ENCODE peak calls at places on chromosomes 3 and 15, in eight cellular contexts. D is heart left ventricle, V is IMR-90, P is body of pancreas, H is A549, S is endothelial cell of umbilical vein, I is esophagus muscularis mucosa, E is Peyer's patch. X is an unnamed sample.

GRCh38 chr3:127711021-127711420 is 38.3 kb downstream of the ABTB1 start:
- DNase-seq in D (no peak), V (no peak), P (peak), H (no peak), S (no peak), I (no peak), E (peak), X (no peak)

GRCh38 chr3:64437126-64437525 is 211.9 kb upstream of the PRICKLE2 start:
- DNase-seq in D (no peak), V (no peak), P (no peak), H (no peak), S (no peak), I (no peak), E (no peak), X (no peak)

GRCh38 chr3:34357461-34357860 is 559.0 kb downstream of the PDCD6IP start:
- DNase-seq in D (no peak), V (no peak), P (no peak), H (no peak), S (no peak), I (no peak), E (no peak), X (no peak)

GRCh38 chr3:11914651-11915050 is 68.0 kb upstream of the TAMM41 start:
- DNase-seq in D (no peak), V (no peak), P (no peak), H (no peak), S (no peak), I (no peak), E (peak), X (no peak)

GRCh38 chr3:40012381-40012780 is 203.0 kb downstream of the MYRIP start:
- DNase-seq in D (no peak), V (no peak), P (no peak), H (no peak), S (no peak), I (no peak), E (no peak), X (no peak)

GRCh38 chr3:11509175-11510000 is 134.3 kb downstream of the VGLL4 start:
- DNase-seq in D (peak), V (peak), P (peak), H (peak), S (peak), I (no peak), E (peak), X (peak)

GRCh38 chr15:22956257-22956979 is 23.8 kb downstream of the CYFIP1 start:
- DNase-seq in D (peak), V (no peak), P (no peak), H (peak), S (peak), I (no peak), E (no peak), X (no peak)

GRCh38 chr15:88835119-88835518 is 31.9 kb downstream of the ACAN start:
- DNase-seq in D (no peak), V (peak), P (no peak), H (no peak), S (no peak), I (no peak), E (no peak), X (no peak)

GRCh38 chr15:51132384-51133139 is 37.9 kb upstream of the TNFAIP8L3 start:
- DNase-seq in D (no peak), V (peak), P (no peak), H (peak), S (peak), I (no peak), E (no peak), X (peak)

GRCh38 chr3:118101891-118102290 is 932.8 kb downstream of the IGSF11 start:
- DNase-seq in D (no peak), V (no peak), P (no peak), H (no peak), S (no peak), I (no peak), E (no peak), X (no peak)

GRCh38 chr15:62391565-62392262 is 226.6 kb upstream of the C2CD4B start:
- DNase-seq in D (peak), V (peak), P (peak), H (peak), S (peak), I (no peak), E (peak), X (peak)

GRCh38 chr3:29280675-29281264 is at the start of gene RBMS3:
- DNase-seq in D (peak), V (peak), P (peak), H (peak), S (peak), I (peak), E (peak), X (no peak)

GRCh38 chr15:92074646-92075045 is 221.1 kb downstream of the SLCO3A1 start:
- DNase-seq in D (peak), V (peak), P (peak), H (peak), S (no peak), I (no peak), E (peak), X (no peak)

GRCh38 chr15:78206326-78207109 is 27.8 kb downstream of the ACSBG1 start:
- DNase-seq in D (no peak), V (peak), P (no peak), H (no peak), S (no peak), I (no peak), E (peak), X (no peak)

GRCh38 chr3:196726788-196727675 is 12.6 kb upstream of the PAK2 start:
- DNase-seq in D (no peak), V (peak), P (no peak), H (no peak), S (peak), I (no peak), E (no peak), X (no peak)

GRCh38 chr3:119195911-119196310 is 22.5 kb downstream of the UPK1B start:
- DNase-seq in D (no peak), V (peak), P (no peak), H (peak), S (no peak), I (peak), E (no peak), X (no peak)

GRCh38 chr3:21486381-21486935 is 264.6 kb downstream of the ZNF385D start:
- DNase-seq in D (no peak), V (peak), P (no peak), H (no peak), S (no peak), I (no peak), E (no peak), X (no peak)

GRCh38 chr15:83106994-83107840 is at the start of gene TM6SF1:
- DNase-seq in D (peak), V (no peak), P (no peak), H (no peak), S (peak), I (no peak), E (no peak), X (peak)

GRCh38 chr3:12772462-12772861 is 13.4 kb upstream of the TMEM40 start:
- DNase-seq in D (no peak), V (no peak), P (no peak), H (no peak), S (no peak), I (no peak), E (no peak), X (no peak)

GRCh38 chr3:105883798-105884377 is 15.1 kb upstream of the CBLB start:
- DNase-seq in D (no peak), V (no peak), P (no peak), H (no peak), S (no peak), I (no peak), E (no peak), X (no peak)

GRCh38 chr15:64841258-64842098 is at the start of gene PLEKHO2:
- DNase-seq in D (peak), V (peak), P (peak), H (peak), S (peak), I (peak), E (peak), X (peak)
- TF ChIP-seq POLR2A in D (no peak), V (peak), P (peak), H (peak), S (peak), I (peak), E (peak), X (no peak)

GRCh38 chr3:5187920-5188418 is 462 bp downstream of the EDEM1 start:
- DNase-seq in D (peak), V (peak), P (peak), H (peak), S (no peak), I (no peak), E (peak), X (peak)
- TF ChIP-seq POLR2A in D (no peak), V (peak), P (no peak), H (peak), S (no peak), I (no peak), E (no peak), X (peak)

DNA sequence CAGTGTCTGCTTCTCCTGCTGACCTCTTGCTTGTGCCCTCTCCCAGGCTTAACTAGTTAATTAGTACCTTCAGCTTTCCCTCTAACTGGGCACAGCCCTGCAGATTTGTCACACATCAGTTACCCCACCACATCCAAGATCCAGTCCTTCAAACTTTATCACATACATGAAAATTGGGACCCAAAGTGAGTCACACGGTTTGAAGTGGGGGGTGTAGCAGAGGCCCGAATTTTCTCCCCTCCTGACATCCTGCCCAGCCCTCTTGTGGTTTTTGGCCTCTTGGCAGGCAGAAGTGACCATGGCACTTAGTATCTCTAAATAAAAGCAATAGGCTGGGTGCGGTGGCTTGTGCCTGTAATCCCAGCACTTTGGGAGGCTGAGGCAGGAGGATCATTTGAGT is 3.9 kb downstream of the MAPKAPK3 start:
- DNase-seq in D (peak), V (no peak), P (no peak), H (no peak), S (no peak), I (no peak), E (no peak), X (no peak)
- TF ChIP-seq POLR2A in D (no peak), V (no peak), P (no peak), H (no peak), S (no peak), I (no peak), E (no peak), X (no peak)

GRCh38 chr15:96125681-96126080 is 204.8 kb upstream of the NR2F2 start:
- DNase-seq in D (no peak), V (peak), P (no peak), H (peak), S (no peak), I (peak), E (no peak), X (peak)

GRCh38 chr15:96123028-96123400 is 207.5 kb upstream of the NR2F2 start:
- DNase-seq in D (no peak), V (no peak), P (no peak), H (no peak), S (no peak), I (peak), E (no peak), X (no peak)

GRCh38 chr15:96124436-96124835 is 206.1 kb upstream of the NR2F2 start:
- DNase-seq in D (no peak), V (no peak), P (no peak), H (no peak), S (no peak), I (peak), E (no peak), X (no peak)

GRCh38 chr15:96122077-96123027 is 208.1 kb upstream of the NR2F2 start:
- DNase-seq in D (no peak), V (peak), P (no peak), H (peak), S (peak), I (peak), E (no peak), X (no peak)

GRCh38 chr15:96123630-96124187 is 206.8 kb upstream of the NR2F2 start:
- DNase-seq in D (no peak), V (no peak), P (no peak), H (no peak), S (no peak), I (peak), E (no peak), X (no peak)
- TF ChIP-seq POLR2A in D (no peak), V (no peak), P (no peak), H (no peak), S (no peak), I (no peak), E (no peak), X (no peak)

X was measured in erythroblast.